ENCODE peak calls at places on chromosomes 12 and 14, in five cellular contexts. One of them, this sample, is unnamed.

GRCh38 chr14:65366802-65367570 is 45.5 kb upstream of the FUT8 start:
- DNase-seq in adrenal gland: no peak
- DNase-seq in COR-L47: no peak
- DNase-seq in AML-193: no peak
- DNase-seq in hepatocyte: no peak
- DNase-seq in this sample: no peak

GRCh38 chr14:80278293-80279037 is 67.2 kb upstream of the DIO2 start:
- DNase-seq in adrenal gland: no peak
- DNase-seq in COR-L47: no peak
- DNase-seq in AML-193: no peak
- DNase-seq in hepatocyte: peak; percentile 64
- DNase-seq in this sample: peak; percentile 55

GRCh38 chr12:120276734-120277133 is 11.2 kb upstream of the PXN start:
- DNase-seq in adrenal gland: no peak
- DNase-seq in COR-L47: no peak
- DNase-seq in AML-193: no peak
- DNase-seq in hepatocyte: no peak
- DNase-seq in this sample: no peak

GRCh38 chr12:132152411-132152821 is 8.2 kb downstream of the NOC4L start:
- DNase-seq in adrenal gland: no peak
- DNase-seq in COR-L47: no peak
- DNase-seq in AML-193: no peak
- DNase-seq in hepatocyte: no peak
- DNase-seq in this sample: peak; percentile 51

GRCh38 chr14:61355892-61356325 is 34.5 kb downstream of the PRKCH start:
- DNase-seq in adrenal gland: peak; percentile 43
- DNase-seq in COR-L47: no peak
- DNase-seq in AML-193: no peak
- DNase-seq in hepatocyte: peak; percentile 51
- DNase-seq in this sample: peak; percentile 71

GRCh38 chr12:28563286-28563685 is 373.0 kb downstream of the CCDC91 start:
- DNase-seq in adrenal gland: no peak
- DNase-seq in COR-L47: no peak
- DNase-seq in AML-193: no peak
- DNase-seq in hepatocyte: no peak
- DNase-seq in this sample: no peak

GRCh38 chr12:131893605-131894312 is 663 bp upstream of the ULK1 start:
- DNase-seq in adrenal gland: no peak
- DNase-seq in COR-L47: no peak
- DNase-seq in AML-193: no peak
- DNase-seq in hepatocyte: no peak
- DNase-seq in this sample: no peak

GRCh38 chr14:22026527-22026926 is 352.9 kb upstream of the OR4E1 start:
- DNase-seq in adrenal gland: no peak
- DNase-seq in COR-L47: no peak
- DNase-seq in AML-193: no peak
- DNase-seq in hepatocyte: no peak
- DNase-seq in this sample: no peak

GRCh38 chr12:13196302-13196921 is at the start of gene EMP1:
- DNase-seq in adrenal gland: peak; percentile 90
- DNase-seq in COR-L47: no peak
- DNase-seq in AML-193: peak; percentile 61
- DNase-seq in hepatocyte: peak; percentile 94
- DNase-seq in this sample: peak; percentile 94

GRCh38 chr14:65243766-65244442 is 141.6 kb upstream of the MAX start:
- DNase-seq in adrenal gland: no peak
- DNase-seq in COR-L47: no peak
- DNase-seq in AML-193: no peak
- DNase-seq in hepatocyte: peak; percentile 56
- DNase-seq in this sample: no peak

GRCh38 chr14:50040401-50040775 is 76.0 kb downstream of the VCPKMT start:
- DNase-seq in adrenal gland: no peak
- DNase-seq in COR-L47: no peak
- DNase-seq in AML-193: peak; percentile 59
- DNase-seq in hepatocyte: peak; percentile 71
- DNase-seq in this sample: no peak

GRCh38 chr14:58846682-58847465 is 209.1 kb downstream of the DACT1 start:
- DNase-seq in adrenal gland: no peak
- DNase-seq in COR-L47: no peak
- DNase-seq in AML-193: no peak
- DNase-seq in hepatocyte: no peak
- DNase-seq in this sample: no peak

GRCh38 chr12:106599302-106599701 is 16.5 kb downstream of the RFX4 start:
- DNase-seq in adrenal gland: no peak
- DNase-seq in COR-L47: no peak
- DNase-seq in AML-193: no peak
- DNase-seq in hepatocyte: no peak
- DNase-seq in this sample: no peak

GRCh38 chr12:6958609-6959375 is 7.6 kb downstream of the PTPN6 start:
- DNase-seq in adrenal gland: no peak
- DNase-seq in COR-L47: no peak
- DNase-seq in AML-193: peak; percentile 66
- DNase-seq in hepatocyte: no peak
- DNase-seq in this sample: no peak

GRCh38 chr12:93363854-93364297 is 13.8 kb upstream of the NUDT4 start:
- DNase-seq in adrenal gland: no peak
- DNase-seq in COR-L47: no peak
- DNase-seq in AML-193: peak; percentile 36
- DNase-seq in hepatocyte: no peak
- DNase-seq in this sample: no peak

GRCh38 chr12:59389968-59390576 is 205.8 kb upstream of the SLC16A7 start:
- DNase-seq in adrenal gland: no peak
- DNase-seq in COR-L47: no peak
- DNase-seq in AML-193: no peak
- DNase-seq in hepatocyte: no peak
- DNase-seq in this sample: no peak

GRCh38 chr14:62179367-62180018 is 417.3 kb downstream of the SNAPC1 start:
- DNase-seq in adrenal gland: peak; percentile 51
- DNase-seq in COR-L47: peak; percentile 91
- DNase-seq in AML-193: peak; percentile 34
- DNase-seq in hepatocyte: peak; percentile 85
- DNase-seq in this sample: no peak

GRCh38 chr12:92621833-92622232 is 81.0 kb upstream of the PLEKHG7 start:
- DNase-seq in adrenal gland: no peak
- DNase-seq in COR-L47: no peak
- DNase-seq in AML-193: no peak
- DNase-seq in hepatocyte: no peak
- DNase-seq in this sample: no peak

GRCh38 chr12:50397122-50397650 is 777 bp upstream of the FAM186A start:
- DNase-seq in adrenal gland: no peak
- DNase-seq in COR-L47: no peak
- DNase-seq in AML-193: no peak
- DNase-seq in hepatocyte: no peak
- DNase-seq in this sample: no peak

GRCh38 chr14:33745163-33745562 is 205.7 kb downstream of the EGLN3 start:
- DNase-seq in adrenal gland: no peak
- DNase-seq in COR-L47: no peak
- DNase-seq in AML-193: no peak
- DNase-seq in hepatocyte: no peak
- DNase-seq in this sample: no peak

GRCh38 chr14:74255281-74255680 is 16.0 kb downstream of the VSX2 start:
- DNase-seq in adrenal gland: no peak
- DNase-seq in COR-L47: no peak
- DNase-seq in AML-193: no peak
- DNase-seq in hepatocyte: no peak
- DNase-seq in this sample: no peak

GRCh38 chr14:45133683-45134050 is 614 bp downstream of the FKBP3 start:
- DNase-seq in adrenal gland: no peak
- DNase-seq in COR-L47: no peak
- DNase-seq in AML-193: no peak
- DNase-seq in hepatocyte: no peak
- DNase-seq in this sample: no peak

GRCh38 chr14:104143521-104144452 is 5.4 kb downstream of the KIF26A start:
- DNase-seq in adrenal gland: peak; percentile 11
- DNase-seq in COR-L47: no peak
- DNase-seq in AML-193: no peak
- DNase-seq in hepatocyte: no peak
- DNase-seq in this sample: peak; percentile 16

GRCh38 chr14:103624860-103625259 is 4.2 kb upstream of the KLC1 start:
- DNase-seq in adrenal gland: peak; percentile 52
- DNase-seq in COR-L47: no peak
- DNase-seq in AML-193: no peak
- DNase-seq in hepatocyte: peak; percentile 53
- DNase-seq in this sample: peak; percentile 89

GRCh38 chr14:68891851-68892660 is 87.0 kb downstream of the ACTN1 start:
- DNase-seq in adrenal gland: no peak
- DNase-seq in COR-L47: no peak
- DNase-seq in AML-193: no peak
- DNase-seq in hepatocyte: no peak
- DNase-seq in this sample: no peak

GRCh38 chr14:48788771-48789170 is 797.4 kb downstream of the RPS29 start:
- DNase-seq in adrenal gland: no peak
- DNase-seq in COR-L47: no peak
- DNase-seq in AML-193: no peak
- DNase-seq in hepatocyte: no peak
- DNase-seq in this sample: no peak

GRCh38 chr12:109844983-109845841 is 12.0 kb upstream of the TRPV4 start:
- DNase-seq in adrenal gland: peak; percentile 88
- DNase-seq in COR-L47: peak; percentile 76
- DNase-seq in AML-193: peak; percentile 77
- DNase-seq in hepatocyte: peak; percentile 94
- DNase-seq in this sample: peak; percentile 96

This sample was measured in right cardiac atrium.